ENCODE peak calls at places on chromosomes 7 and 10, in eight cellular contexts. F is type B pancreatic cell; X is CD4-positive, alpha-beta T cell; U is astrocyte of the spinal cord; K is left lung; D is mucosa of descending colon; Q is BJ; B is GM12865. G is an unnamed sample.

GRCh38 chr10:16828731-16829175 is 11.5 kb upstream of the RSU1 start:
- DNase-seq in D (no peak), K (no peak), U (peak; percentile 87), Q (peak; percentile 62), X (no peak), F (no peak), B (no peak), G (peak; percentile 83)

GRCh38 chr7:66211429-66211828 is 6.3 kb downstream of the TPST1 start:
- DNase-seq in F (no peak), B (no peak), K (no peak), X (no peak), U (no peak), D (no peak), Q (no peak), G (no peak)

GRCh38 chr7:26436996-26437547 is 145.4 kb downstream of the SNX10 start:
- DNase-seq in D (no peak), X (no peak), K (no peak), U (no peak), F (no peak), B (no peak), Q (no peak), G (no peak)

GRCh38 chr10:111598433-111599059 is 521.7 kb downstream of the ADRA2A start:
- DNase-seq in K (no peak), X (peak; percentile 7), D (no peak), B (peak; percentile 73), Q (peak; percentile 2), U (peak; percentile 32), F (peak; percentile 70), G (peak; percentile 20)

GRCh38 chr7:44072364-44073231 is 7.2 kb upstream of the PGAM2 start:
- DNase-seq in F (no peak), D (peak; percentile 72), X (no peak), Q (peak; percentile 44), K (peak; percentile 75), B (peak; percentile 65), U (peak; percentile 90), G (peak; percentile 93)

GRCh38 chr10:92839191-92840085 is 8.9 kb upstream of the EXOC6 start:
- DNase-seq in D (peak; percentile 80), B (peak; percentile 56), Q (no peak), F (no peak), K (peak; percentile 88), X (peak; percentile 6), U (peak; percentile 33), G (peak; percentile 44)

GRCh38 chr10:62626817-62627216 is 177.7 kb upstream of the ADO start:
- DNase-seq in D (no peak), F (no peak), B (no peak), K (no peak), X (no peak), U (peak; percentile 21), Q (no peak), G (peak; percentile 22)

GRCh38 chr7:34652784-34653183 is 5.2 kb upstream of the NPSR1 start:
- DNase-seq in K (no peak), D (peak; percentile 45), B (no peak), X (no peak), U (peak; percentile 42), F (no peak), Q (no peak), G (no peak)

GRCh38 chr10:22988581-22989360 is 60.9 kb downstream of the ARMC3 start:
- DNase-seq in F (no peak), U (peak; percentile 75), X (peak; percentile 58), D (peak; percentile 32), Q (no peak), B (peak; percentile 73), K (no peak), G (peak; percentile 35)

GRCh38 chr10:102133373-102134195 is 744 bp downstream of the PPRC1 start:
- DNase-seq in B (peak; percentile 76), F (peak; percentile 87), X (no peak), Q (no peak), D (peak; percentile 78), U (peak; percentile 66), K (peak; percentile 90), G (peak; percentile 71)

GRCh38 chr10:62735464-62736188 is 68.9 kb upstream of the ADO start:
- DNase-seq in B (peak; percentile 83), F (no peak), D (no peak), X (no peak), U (peak; percentile 16), K (no peak), Q (no peak), G (peak; percentile 40)

GRCh38 chr7:93006480-93007095 is 111.2 kb downstream of the SAMD9 start:
- DNase-seq in X (no peak), F (no peak), B (no peak), K (no peak), Q (no peak), D (no peak), U (no peak), G (no peak)

GRCh38 chr10:77899080-77899477 is 27.5 kb downstream of the DLG5 start:
- DNase-seq in U (peak; percentile 53), D (peak; percentile 81), K (no peak), X (no peak), F (no peak), B (no peak), Q (no peak), G (peak; percentile 82)

GRCh38 chr7:29926216-29926615 is 63.4 kb downstream of the SCRN1 start:
- DNase-seq in Q (no peak), X (no peak), D (no peak), B (no peak), U (no peak), F (no peak), K (no peak), G (no peak)

GRCh38 chr10:27745719-27746363 is at the start of gene MKX:
- DNase-seq in K (peak; percentile 84), D (peak; percentile 40), B (no peak), F (peak; percentile 80), U (peak; percentile 50), Q (no peak), X (no peak), G (peak; percentile 55)

GRCh38 chr10:9781681-9782080 is 1236.0 kb upstream of the CELF2 start:
- DNase-seq in X (no peak), K (no peak), Q (no peak), F (no peak), B (no peak), U (peak; percentile 63), D (no peak), G (no peak)

GRCh38 chr10:3091346-3091787 is 24.0 kb downstream of the PFKP start:
- DNase-seq in X (no peak), B (peak; percentile 70), Q (no peak), U (peak; percentile 91), K (no peak), D (no peak), F (no peak), G (peak; percentile 82)

GRCh38 chr10:74227697-74228424 is 76.8 kb downstream of the ADK start:
- DNase-seq in F (no peak), Q (no peak), D (no peak), B (peak; percentile 26), U (peak; percentile 55), X (no peak), K (no peak), G (peak; percentile 35)

GRCh38 chr7:159118220-159118595 is 26.5 kb downstream of the VIPR2 start:
- DNase-seq in X (no peak), D (no peak), U (no peak), K (peak; percentile 9), F (no peak), Q (no peak), B (no peak), G (no peak)

GRCh38 chr10:112140110-112140755 is 43.3 kb downstream of the GPAM start:
- DNase-seq in F (peak; percentile 82), B (peak; percentile 85), U (peak; percentile 57), D (peak; percentile 76), K (peak; percentile 83), Q (no peak), X (peak; percentile 54), G (peak; percentile 73)

GRCh38 chr7:33379891-33380525 is 250.6 kb downstream of the BBS9 start:
- DNase-seq in F (no peak), D (no peak), U (no peak), Q (no peak), X (no peak), K (no peak), B (no peak), G (no peak)

GRCh38 chr10:92052741-92053140 is 129.2 kb downstream of the BTAF1 start:
- DNase-seq in B (no peak), X (no peak), F (no peak), Q (no peak), D (no peak), K (no peak), U (no peak), G (no peak)

GRCh38 chr10:43667317-43667731 is 18.6 kb upstream of the ZNF32 start:
- DNase-seq in U (peak; percentile 12), Q (no peak), X (no peak), F (no peak), D (no peak), B (peak; percentile 13), K (no peak), G (no peak)
- TF ChIP-seq CTCF in U (peak; percentile 50), Q (peak; percentile 66), X (no peak), F (peak; percentile 51), D (no peak), B (peak; percentile 8), K (peak; percentile 19), G (peak; percentile 39)

GRCh38 chr7:142585425-142585824 is 163.8 kb upstream of the PRSS1 start:
- DNase-seq in Q (no peak), K (no peak), B (no peak), D (no peak), F (no peak), U (no peak), X (no peak), G (no peak)
- TF ChIP-seq CTCF in Q (peak; percentile 19), K (no peak), B (peak; percentile 18), D (no peak), F (no peak), U (peak; percentile 46), X (no peak), G (peak; percentile 44)

DNA sequence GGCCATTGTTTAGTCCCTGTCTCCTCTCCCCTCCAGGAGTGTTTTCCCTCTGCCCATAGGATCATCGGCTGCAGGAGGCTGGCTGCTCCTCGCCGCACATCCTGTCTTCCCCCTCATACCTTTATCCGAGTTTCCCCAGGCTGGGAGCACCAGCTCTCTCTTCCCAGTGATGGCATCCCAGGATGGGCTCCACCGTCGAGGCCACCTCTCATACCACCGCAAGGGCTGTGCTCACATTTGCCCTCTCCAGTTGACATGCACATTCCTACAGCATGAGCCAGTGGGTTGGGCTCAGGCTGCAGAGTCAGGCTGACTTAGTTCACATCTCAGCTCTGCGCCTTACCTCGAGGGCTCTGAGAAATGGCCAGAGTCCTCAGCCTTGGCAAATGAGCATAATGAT is 12.1 kb downstream of the HKDC1 start:
- DNase-seq in D (no peak), Q (no peak), F (no peak), U (peak; percentile 70), X (no peak), K (no peak), B (no peak), G (peak; percentile 81)
- TF ChIP-seq CTCF in D (no peak), Q (no peak), F (no peak), U (no peak), X (no peak), K (no peak), B (no peak), G (peak; percentile 9)

DNA sequence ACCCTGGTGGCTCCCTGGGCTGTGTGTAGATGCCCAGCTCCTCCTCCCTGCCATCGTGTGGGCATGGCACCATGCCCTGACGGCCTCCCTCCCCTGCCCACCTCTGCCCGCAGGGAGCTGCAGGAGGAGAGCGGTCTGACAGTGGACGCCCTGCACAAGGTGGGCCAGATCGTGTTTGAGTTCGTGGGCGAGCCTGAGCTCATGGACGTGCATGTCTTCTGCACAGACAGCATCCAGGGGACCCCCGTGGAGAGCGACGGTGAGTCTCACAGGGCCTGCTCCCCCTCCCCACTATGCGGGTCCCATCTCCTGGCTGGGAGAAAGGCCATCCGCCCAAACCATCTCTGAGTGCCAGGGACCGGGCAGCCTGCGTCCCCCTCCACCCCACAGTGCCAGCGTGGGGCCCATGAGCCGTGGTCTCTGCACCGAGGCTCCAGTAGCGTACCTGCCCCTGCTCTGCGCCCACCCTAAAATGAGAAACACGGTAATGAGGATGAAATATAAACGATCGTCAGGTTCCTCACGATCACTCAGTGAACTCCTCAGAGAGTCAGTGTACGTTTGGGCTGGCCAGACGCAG is 7.8 kb downstream of the NUDT1 start:
- DNase-seq in D (no peak), K (peak; percentile 55), Q (no peak), X (no peak), B (no peak), U (no peak), F (no peak), G (no peak)
- TF ChIP-seq CTCF in D (no peak), K (no peak), Q (no peak), X (no peak), B (no peak), U (no peak), F (no peak), G (no peak)